ENCODE peak calls at places on chromosomes 6 and 20, in six cellular contexts. One of them, this sample, is unnamed.

GRCh38 chr6:25094726-25095125 is 159.0 kb upstream of the RIPOR2 start:
- DNase-seq in HCT116: no peak
- DNase-seq in SK-N-SH: no peak
- DNase-seq in H1: no peak
- DNase-seq in K562: no peak
- DNase-seq in HepG2: no peak
- DNase-seq in this sample: no peak

GRCh38 chr20:20143165-20143564 is 90.8 kb downstream of the CFAP61 start:
- DNase-seq in HCT116: no peak
- DNase-seq in SK-N-SH: no peak
- DNase-seq in H1: no peak
- DNase-seq in K562: no peak
- DNase-seq in HepG2: no peak
- DNase-seq in this sample: no peak

GRCh38 chr20:38762174-38762573 is 13.9 kb downstream of the ACTR5 start:
- DNase-seq in HCT116: no peak
- DNase-seq in SK-N-SH: no peak
- DNase-seq in H1: no peak
- DNase-seq in K562: no peak
- DNase-seq in HepG2: no peak
- DNase-seq in this sample: no peak

GRCh38 chr6:73797861-73798260 is 101.9 kb downstream of the CD109 start:
- DNase-seq in HCT116: no peak
- DNase-seq in SK-N-SH: no peak
- DNase-seq in H1: no peak
- DNase-seq in K562: no peak
- DNase-seq in HepG2: no peak
- DNase-seq in this sample: no peak

GRCh38 chr6:48957781-48958180 is 505.3 kb downstream of the MMUT start:
- DNase-seq in HCT116: no peak
- DNase-seq in SK-N-SH: no peak
- DNase-seq in H1: no peak
- DNase-seq in K562: no peak
- DNase-seq in HepG2: no peak
- DNase-seq in this sample: no peak

GRCh38 chr6:26592649-26593048 is 4.1 kb upstream of the ABT1 start:
- DNase-seq in HCT116: no peak
- DNase-seq in SK-N-SH: peak
- DNase-seq in H1: no peak
- DNase-seq in K562: peak
- DNase-seq in HepG2: peak
- DNase-seq in this sample: no peak

GRCh38 chr6:63923139-63923739 is 287.6 kb downstream of the PHF3 start:
- DNase-seq in HCT116: peak
- DNase-seq in SK-N-SH: peak
- DNase-seq in H1: no peak
- DNase-seq in K562: peak
- DNase-seq in HepG2: peak
- DNase-seq in this sample: peak

GRCh38 chr6:72968704-72969103 is 256.6 kb downstream of the KHDC1L start:
- DNase-seq in HCT116: peak
- DNase-seq in SK-N-SH: no peak
- DNase-seq in H1: no peak
- DNase-seq in K562: no peak
- DNase-seq in HepG2: no peak
- DNase-seq in this sample: peak

GRCh38 chr6:24145690-24146131 is 19.7 kb downstream of the NRSN1 start:
- DNase-seq in HCT116: no peak
- DNase-seq in SK-N-SH: no peak
- DNase-seq in H1: no peak
- DNase-seq in K562: no peak
- DNase-seq in HepG2: peak
- DNase-seq in this sample: no peak

GRCh38 chr6:44071670-44072451 is 55.4 kb downstream of the MRPL14 start:
- DNase-seq in HCT116: no peak
- DNase-seq in SK-N-SH: no peak
- DNase-seq in H1: no peak
- DNase-seq in K562: peak
- DNase-seq in HepG2: no peak
- DNase-seq in this sample: no peak

GRCh38 chr6:133447924-133448323 is 206.8 kb downstream of the EYA4 start:
- DNase-seq in HCT116: no peak
- DNase-seq in SK-N-SH: no peak
- DNase-seq in H1: no peak
- DNase-seq in K562: no peak
- DNase-seq in HepG2: no peak
- DNase-seq in this sample: no peak

GRCh38 chr20:50815162-50815989 is 20.5 kb downstream of the BCAS4 start:
- DNase-seq in HCT116: no peak
- DNase-seq in SK-N-SH: no peak
- DNase-seq in H1: no peak
- DNase-seq in K562: no peak
- DNase-seq in HepG2: no peak
- DNase-seq in this sample: no peak

GRCh38 chr6:170137176-170137891 is 153.5 kb downstream of the DLL1 start:
- DNase-seq in HCT116: no peak
- DNase-seq in SK-N-SH: no peak
- DNase-seq in H1: peak
- DNase-seq in K562: no peak
- DNase-seq in HepG2: no peak
- DNase-seq in this sample: no peak

GRCh38 chr6:30960907-30961673 is 20.3 kb downstream of the MUCL3 start:
- DNase-seq in HCT116: no peak
- DNase-seq in SK-N-SH: no peak
- DNase-seq in H1: no peak
- DNase-seq in K562: no peak
- DNase-seq in HepG2: peak
- DNase-seq in this sample: no peak

GRCh38 chr20:6976535-6976934 is 209.0 kb downstream of the BMP2 start:
- DNase-seq in HCT116: no peak
- DNase-seq in SK-N-SH: no peak
- DNase-seq in H1: no peak
- DNase-seq in K562: no peak
- DNase-seq in HepG2: no peak
- DNase-seq in this sample: no peak

GRCh38 chr20:58306421-58307261 is 2.9 kb upstream of the RAB22A start:
- DNase-seq in HCT116: no peak
- DNase-seq in SK-N-SH: no peak
- DNase-seq in H1: no peak
- DNase-seq in K562: peak
- DNase-seq in HepG2: peak
- DNase-seq in this sample: no peak

GRCh38 chr20:56540415-56540814 is 7.4 kb downstream of the FAM209B start:
- DNase-seq in HCT116: no peak
- DNase-seq in SK-N-SH: no peak
- DNase-seq in H1: no peak
- DNase-seq in K562: peak
- DNase-seq in HepG2: no peak
- DNase-seq in this sample: no peak

GRCh38 chr6:45003961-45004360 is 324.2 kb upstream of the RUNX2 start:
- DNase-seq in HCT116: no peak
- DNase-seq in SK-N-SH: no peak
- DNase-seq in H1: no peak
- DNase-seq in K562: no peak
- DNase-seq in HepG2: no peak
- DNase-seq in this sample: no peak

GRCh38 chr6:45422541-45423110 is 44.9 kb upstream of the SUPT3H start:
- DNase-seq in HCT116: no peak
- DNase-seq in SK-N-SH: peak
- DNase-seq in H1: no peak
- DNase-seq in K562: peak
- DNase-seq in HepG2: no peak
- DNase-seq in this sample: peak

GRCh38 chr6:2817778-2818443 is 23.8 kb downstream of the SERPINB1 start:
- DNase-seq in HCT116: no peak
- DNase-seq in SK-N-SH: no peak
- DNase-seq in H1: no peak
- DNase-seq in K562: no peak
- DNase-seq in HepG2: no peak
- DNase-seq in this sample: no peak

GRCh38 chr6:5175195-5175594 is 85.6 kb downstream of the LYRM4 start:
- DNase-seq in HCT116: no peak
- DNase-seq in SK-N-SH: no peak
- DNase-seq in H1: peak
- DNase-seq in K562: peak
- DNase-seq in HepG2: no peak
- DNase-seq in this sample: peak

GRCh38 chr20:62304331-62305148 is 1.7 kb downstream of the ADRM1 start:
- DNase-seq in HCT116: no peak
- DNase-seq in SK-N-SH: no peak
- DNase-seq in H1: no peak
- DNase-seq in K562: no peak
- DNase-seq in HepG2: no peak
- DNase-seq in this sample: no peak

GRCh38 chr20:62303049-62303326 is 191 bp downstream of the ADRM1 start:
- DNase-seq in HCT116: no peak
- DNase-seq in SK-N-SH: no peak
- DNase-seq in H1: no peak
- DNase-seq in K562: no peak
- DNase-seq in HepG2: no peak
- DNase-seq in this sample: no peak

GRCh38 chr20:62302341-62303048 is at the start of gene ADRM1:
- DNase-seq in HCT116: peak
- DNase-seq in SK-N-SH: peak
- DNase-seq in H1: peak
- DNase-seq in K562: peak
- DNase-seq in HepG2: peak
- DNase-seq in this sample: peak

GRCh38 chr20:62305149-62305764 is 2.5 kb downstream of the ADRM1 start:
- DNase-seq in HCT116: no peak
- DNase-seq in SK-N-SH: no peak
- DNase-seq in H1: no peak
- DNase-seq in K562: peak
- DNase-seq in HepG2: peak
- DNase-seq in this sample: no peak

GRCh38 chr20:62303327-62304226 is 780 bp downstream of the ADRM1 start:
- DNase-seq in HCT116: no peak
- DNase-seq in SK-N-SH: no peak
- DNase-seq in H1: no peak
- DNase-seq in K562: peak
- DNase-seq in HepG2: peak
- DNase-seq in this sample: no peak
- TF ChIP-seq JUND in HCT116: no peak
- TF ChIP-seq JUND in SK-N-SH: no peak
- TF ChIP-seq JUND in H1: no peak
- TF ChIP-seq JUND in K562: no peak
- TF ChIP-seq JUND in HepG2: peak
- TF ChIP-seq JUND in this sample: no peak

GRCh38 chr20:34367155-34367554 is 4.1 kb downstream of the ITCH start:
- DNase-seq in HCT116: no peak
- DNase-seq in SK-N-SH: no peak
- DNase-seq in H1: no peak
- DNase-seq in K562: no peak
- DNase-seq in HepG2: no peak
- DNase-seq in this sample: no peak

GRCh38 chr20:34363062-34364012 is at the start of gene ITCH:
- DNase-seq in HCT116: peak
- DNase-seq in SK-N-SH: peak
- DNase-seq in H1: peak
- DNase-seq in K562: peak
- DNase-seq in HepG2: peak
- DNase-seq in this sample: peak

GRCh38 chr20:34365765-34366213 is 2.7 kb downstream of the ITCH start:
- DNase-seq in HCT116: no peak
- DNase-seq in SK-N-SH: no peak
- DNase-seq in H1: no peak
- DNase-seq in K562: peak
- DNase-seq in HepG2: no peak
- DNase-seq in this sample: no peak

GRCh38 chr20:34362502-34363061 is 491 bp upstream of the ITCH start:
- DNase-seq in HCT116: no peak
- DNase-seq in SK-N-SH: no peak
- DNase-seq in H1: no peak
- DNase-seq in K562: no peak
- DNase-seq in HepG2: no peak
- DNase-seq in this sample: no peak

DNA sequence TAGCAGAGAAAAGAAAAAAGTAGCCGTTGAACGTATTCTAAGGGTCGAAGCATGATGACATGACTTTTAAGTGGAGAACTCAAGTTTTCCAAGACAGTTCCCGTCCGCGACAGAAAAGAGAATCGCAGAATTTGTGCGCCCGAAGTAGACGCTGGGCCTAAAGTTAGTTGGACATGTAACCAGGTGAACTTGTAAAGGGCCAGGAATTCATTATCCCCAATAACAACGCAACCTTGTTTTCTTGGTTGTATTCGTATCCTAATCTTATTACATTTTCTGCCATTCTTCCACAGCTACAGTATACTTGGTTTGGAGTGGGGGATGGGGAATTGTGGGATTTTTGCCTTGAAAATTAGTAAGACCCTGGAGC is 925 bp downstream of the ITCH start:
- DNase-seq in HCT116: no peak
- DNase-seq in SK-N-SH: no peak
- DNase-seq in H1: no peak
- DNase-seq in K562: peak
- DNase-seq in HepG2: no peak
- DNase-seq in this sample: peak
- TF ChIP-seq JUND in HCT116: no peak
- TF ChIP-seq JUND in SK-N-SH: no peak
- TF ChIP-seq JUND in H1: no peak
- TF ChIP-seq JUND in K562: no peak
- TF ChIP-seq JUND in HepG2: no peak
- TF ChIP-seq JUND in this sample: no peak

DNA sequence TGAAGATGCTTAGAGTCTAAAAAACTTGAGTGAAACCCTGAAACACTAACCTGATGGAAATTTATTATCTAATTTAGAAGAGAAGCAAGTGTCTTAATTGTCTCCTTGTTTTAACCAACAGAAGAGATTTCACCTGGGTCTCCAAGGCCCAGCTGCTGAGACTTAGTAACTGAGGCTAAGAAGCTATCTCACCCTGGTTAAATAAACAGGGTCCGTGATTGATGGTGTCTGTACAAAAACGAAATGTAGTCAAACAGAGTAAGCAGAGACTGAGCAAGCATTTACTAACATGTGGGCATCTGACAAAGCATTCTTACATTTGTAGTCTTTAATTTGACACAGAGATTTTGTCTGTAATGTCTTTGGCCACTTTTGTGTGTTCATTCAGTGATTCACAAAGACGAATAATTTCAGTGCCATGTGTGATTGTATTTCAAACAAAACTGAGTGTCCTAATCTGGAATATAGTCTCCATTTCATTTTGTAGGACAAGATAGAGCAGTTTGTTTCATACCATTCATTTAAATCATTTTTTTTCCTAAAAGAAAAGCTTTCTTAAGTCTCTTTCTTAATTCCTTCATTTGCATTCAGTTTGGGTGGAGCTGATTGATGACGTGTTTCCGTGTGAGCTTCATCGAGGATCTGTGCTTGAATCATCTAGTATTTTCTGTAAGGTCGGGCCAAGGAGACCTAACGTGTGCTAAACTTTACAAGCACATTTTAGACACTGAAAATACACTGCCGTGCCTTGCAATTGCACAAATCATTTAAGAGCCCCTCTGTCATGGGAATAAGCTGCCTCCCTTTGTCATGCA is 170.6 kb upstream of the QKI start:
- DNase-seq in HCT116: no peak
- DNase-seq in SK-N-SH: no peak
- DNase-seq in H1: no peak
- DNase-seq in K562: no peak
- DNase-seq in HepG2: no peak
- DNase-seq in this sample: no peak
- TF ChIP-seq JUND in HCT116: no peak
- TF ChIP-seq JUND in SK-N-SH: no peak
- TF ChIP-seq JUND in H1: no peak
- TF ChIP-seq JUND in K562: no peak
- TF ChIP-seq JUND in HepG2: no peak
- TF ChIP-seq JUND in this sample: no peak

GRCh38 chr6:80436663-80437062 is 330.2 kb downstream of the BCKDHB start:
- DNase-seq in HCT116: no peak
- DNase-seq in SK-N-SH: no peak
- DNase-seq in H1: no peak
- DNase-seq in K562: no peak
- DNase-seq in HepG2: no peak
- DNase-seq in this sample: no peak
- TF ChIP-seq JUND in HCT116: no peak
- TF ChIP-seq JUND in SK-N-SH: no peak
- TF ChIP-seq JUND in H1: no peak
- TF ChIP-seq JUND in K562: no peak
- TF ChIP-seq JUND in HepG2: no peak
- TF ChIP-seq JUND in this sample: no peak

This sample was measured in T47D.